ENCODE peak calls at places on chromosomes 5 and 9, in eight cellular contexts. G is stomach; J is ureter; N is fibroblast of lung; W is heart left ventricle; A is kidney glomerular epithelial cell; R is NCI-H2171; I is stimulated activated CD8-positive, alpha-beta memory T cell treated with anti-CD3 and anti-CD28 coated beads, Interleukin-15, amount 100 ng/mL, for 24 hours. L is an unnamed sample.

GRCh38 chr9:120477534-120478001 is 102.4 kb downstream of the CDK5RAP2 start:
- DNase-seq in G (peak), J (peak), N (peak), W (peak), A (peak), R (peak), I (no peak), L (peak)

GRCh38 chr5:3386676-3387075 is 209.0 kb upstream of the IRX1 start:
- DNase-seq in G (no peak), J (no peak), N (no peak), W (no peak), A (no peak), R (no peak), I (no peak), L (no peak)

GRCh38 chr9:86424246-86424891 is 70.2 kb upstream of the TUT7 start:
- DNase-seq in G (no peak), J (no peak), N (no peak), W (no peak), A (no peak), R (no peak), I (no peak), L (peak)

GRCh38 chr9:121609845-121610637 is 41.4 kb upstream of the DAB2IP start:
- DNase-seq in G (peak), J (no peak), N (peak), W (peak), A (peak), R (no peak), I (no peak), L (peak)

GRCh38 chr9:95197692-95198271 is 119.7 kb downstream of the FANCC start:
- DNase-seq in G (peak), J (peak), N (peak), W (no peak), A (no peak), R (no peak), I (no peak), L (no peak)

GRCh38 chr9:107940622-107941021 is 451.1 kb upstream of the KLF4 start:
- DNase-seq in G (no peak), J (no peak), N (peak), W (no peak), A (no peak), R (no peak), I (no peak), L (no peak)

GRCh38 chr9:13330396-13331004 is 51.0 kb upstream of the MPDZ start:
- DNase-seq in G (no peak), J (no peak), N (no peak), W (peak), A (no peak), R (no peak), I (no peak), L (peak)

GRCh38 chr9:8860925-8861324 is 1061.3 kb upstream of the DMAC1 start:
- DNase-seq in G (no peak), J (no peak), N (peak), W (no peak), A (peak), R (no peak), I (no peak), L (peak)

GRCh38 chr5:34915856-34916192 is 313 bp downstream of the BRIX1 start:
- DNase-seq in G (no peak), J (no peak), N (no peak), W (no peak), A (no peak), R (no peak), I (peak), L (peak)

GRCh38 chr9:21817176-21817575 is 14.7 kb downstream of the MTAP start:
- DNase-seq in G (no peak), J (no peak), N (peak), W (peak), A (no peak), R (no peak), I (no peak), L (no peak)

L was measured in lung microvascular endothelial cell.